ENCODE peak calls at places on chromosomes 4 and X, in four cellular contexts. J, G, W and B are unnamed samples.
A peak's percentile ranks its signal among the peaks of the same experiment; 100 is the strongest.

GRCh38 chrX:4622768-4623167 is 909.3 kb upstream of the PRKX start:
- DNase-seq in W (no peak), G (no peak), J (no peak), B (no peak)

GRCh38 chr4:184441461-184442392 is 32.6 kb downstream of the IRF2 start:
- DNase-seq in G (no peak), W (no peak), J (no peak), B (no peak)

GRCh38 chr4:122909683-122910082 is 12.7 kb downstream of the NUDT6 start:
- DNase-seq in J (no peak), G (no peak), W (no peak), B (no peak)

GRCh38 chrX:55119712-55120111 is 30.9 kb downstream of the PAGE2 start:
- DNase-seq in W (no peak), J (no peak), G (no peak), B (no peak)

GRCh38 chrX:102651968-102652744 is 873 bp downstream of the GPRASP1 start:
- DNase-seq in W (peak; percentile 21), J (peak; percentile 11), G (peak; percentile 73), B (no peak)

GRCh38 chr4:3335982-3336381 is 43.2 kb downstream of the RGS12 start:
- DNase-seq in G (no peak), W (no peak), J (no peak), B (no peak)

GRCh38 chrX:67543818-67544217 is at the start of gene AR:
- DNase-seq in J (no peak), G (peak; percentile 83), W (no peak), B (no peak)

GRCh38 chr4:84596826-84597225 is 13.9 kb downstream of the CDS1 start:
- DNase-seq in J (no peak), G (no peak), W (no peak), B (no peak)

GRCh38 chr4:140099993-140100392 is 54.0 kb downstream of the MAML3 start:
- DNase-seq in J (no peak), W (no peak), G (no peak), B (no peak)

GRCh38 chrX:71994601-71995000 is 84.0 kb downstream of the NHSL2 start:
- DNase-seq in J (no peak), W (no peak), G (no peak), B (no peak)

GRCh38 chr4:749771-750666 is 44.4 kb downstream of the PCGF3 start:
- DNase-seq in G (no peak), J (no peak), W (no peak), B (no peak)

GRCh38 chrX:18883961-18884765 is 99.8 kb downstream of the PHKA2 start:
- DNase-seq in J (no peak), W (no peak), G (no peak), B (no peak)

GRCh38 chrX:15607067-15607466 is 6.3 kb upstream of the ACE2 start:
- DNase-seq in J (no peak), W (no peak), G (no peak), B (no peak)

GRCh38 chr4:117477925-117478324 is 392.5 kb upstream of the TRAM1L1 start:
- DNase-seq in W (no peak), J (no peak), G (no peak), B (no peak)

GRCh38 chr4:78776729-78777555 is 792 bp downstream of the BMP2K start:
- DNase-seq in G (peak; percentile 22), W (peak; percentile 42), J (peak; percentile 48), B (peak; percentile 45)

GRCh38 chr4:151573945-151574344 is 165.0 kb downstream of the FHIP1A start:
- DNase-seq in J (no peak), G (no peak), W (no peak), B (no peak)

GRCh38 chrX:153984351-153985178 is 12.0 kb downstream of the TMEM187 start:
- DNase-seq in G (no peak), J (peak; percentile 70), W (no peak), B (peak; percentile 76)

GRCh38 chrX:96314974-96315373 is 369.7 kb upstream of the DIAPH2 start:
- DNase-seq in J (no peak), W (no peak), G (no peak), B (no peak)

GRCh38 chr4:20331642-20332041 is 79.9 kb downstream of the SLIT2 start:
- DNase-seq in W (no peak), J (no peak), G (no peak), B (no peak)

GRCh38 chrX:23864719-23865349 is 42.9 kb downstream of the APOO start:
- DNase-seq in J (no peak), W (no peak), G (no peak), B (no peak)

GRCh38 chr4:77695769-77696168 is 90.1 kb downstream of the CXCL13 start:
- DNase-seq in W (no peak), G (no peak), J (no peak), B (no peak)

GRCh38 chrX:133586443-133586842 is 171.2 kb upstream of the GPC4 start:
- DNase-seq in G (no peak), W (no peak), J (no peak), B (no peak)

GRCh38 chrX:150429577-150429976 is 66.5 kb downstream of the MAMLD1 start:
- DNase-seq in W (no peak), G (no peak), J (no peak), B (no peak)

GRCh38 chr4:91330555-91331137 is 973.1 kb upstream of the GRID2 start:
- DNase-seq in J (no peak), W (no peak), G (no peak), B (no peak)

GRCh38 chrX:80550722-80551121 is 130.5 kb downstream of the TENT5D start:
- DNase-seq in G (no peak), W (no peak), J (no peak), B (no peak)

GRCh38 chr4:67288964-67289363 is 256.3 kb downstream of the CENPC start:
- DNase-seq in J (peak; percentile 33), G (no peak), W (no peak), B (peak; percentile 45)

GRCh38 chr4:81421346-81422218 is 50.1 kb downstream of the RASGEF1B start:
- DNase-seq in J (peak; percentile 73), W (no peak), G (no peak), B (peak; percentile 68)

GRCh38 chr4:122576261-122577188 is 44.3 kb downstream of the IL21 start:
- DNase-seq in W (no peak), J (peak; percentile 51), G (no peak), B (peak; percentile 48)

GRCh38 chr4:110412354-110412753 is 63.6 kb upstream of the ENPEP start:
- DNase-seq in W (no peak), G (no peak), J (no peak), B (no peak)

GRCh38 chr4:90960433-90960832 is 833.2 kb downstream of the CCSER1 start:
- DNase-seq in W (no peak), J (no peak), G (no peak), B (no peak)

GRCh38 chrX:85499400-85499799 is 119.9 kb upstream of the POF1B start:
- DNase-seq in W (no peak), G (no peak), J (no peak), B (no peak)

GRCh38 chr4:3518511-3518880 is 13.7 kb downstream of the LRPAP1 start:
- DNase-seq in W (no peak), J (no peak), G (no peak), B (no peak)

GRCh38 chrX:12319012-12319519 is 180.8 kb downstream of the FRMPD4 start:
- DNase-seq in W (no peak), J (no peak), G (no peak), B (no peak)
- TF ChIP-seq CTCF in W (no peak), J (no peak), G (no peak), B (peak; percentile 4)

GRCh38 chr4:6548882-6549230 is 26.1 kb upstream of the MAN2B2 start:
- DNase-seq in G (no peak), W (no peak), J (no peak), B (no peak)

GRCh38 chr4:6546681-6547447 is 28.1 kb upstream of the MAN2B2 start:
- DNase-seq in J (peak; percentile 82), G (peak; percentile 34), W (peak; percentile 39), B (peak; percentile 77)

GRCh38 chr4:6549890-6550620 is 24.9 kb upstream of the MAN2B2 start:
- DNase-seq in G (no peak), W (no peak), J (no peak), B (no peak)

GRCh38 chr4:6549445-6549844 is 25.5 kb upstream of the MAN2B2 start:
- DNase-seq in J (no peak), G (no peak), W (no peak), B (no peak)

GRCh38 chr4:6548201-6548881 is 26.6 kb upstream of the MAN2B2 start:
- DNase-seq in J (no peak), G (no peak), W (no peak), B (no peak)
- TF ChIP-seq CTCF in J (no peak), G (no peak), W (no peak), B (peak; percentile 23)

GRCh38 chrX:7580127-7580526 is 262.8 kb upstream of the VCX start:
- DNase-seq in J (no peak), G (no peak), W (no peak), B (no peak)

GRCh38 chrX:7582191-7582590 is 260.8 kb upstream of the VCX start:
- DNase-seq in G (no peak), W (no peak), J (no peak), B (no peak)

GRCh38 chrX:7586126-7586525 is 256.8 kb upstream of the VCX start:
- DNase-seq in J (peak; percentile 18), G (no peak), W (no peak), B (peak; percentile 44)
- TF ChIP-seq CTCF in J (peak; percentile 5), G (no peak), W (no peak), B (peak; percentile 73)

GRCh38 chrX:104211187-104211586 is 43.5 kb downstream of the ESX1 start:
- DNase-seq in G (no peak), W (no peak), J (no peak), B (no peak)

GRCh38 chrX:104205548-104205947 is 39.3 kb downstream of the FAM199X start:
- DNase-seq in G (no peak), J (no peak), W (no peak), B (no peak)
- TF ChIP-seq CTCF in G (no peak), J (no peak), W (no peak), B (no peak)

DNA sequence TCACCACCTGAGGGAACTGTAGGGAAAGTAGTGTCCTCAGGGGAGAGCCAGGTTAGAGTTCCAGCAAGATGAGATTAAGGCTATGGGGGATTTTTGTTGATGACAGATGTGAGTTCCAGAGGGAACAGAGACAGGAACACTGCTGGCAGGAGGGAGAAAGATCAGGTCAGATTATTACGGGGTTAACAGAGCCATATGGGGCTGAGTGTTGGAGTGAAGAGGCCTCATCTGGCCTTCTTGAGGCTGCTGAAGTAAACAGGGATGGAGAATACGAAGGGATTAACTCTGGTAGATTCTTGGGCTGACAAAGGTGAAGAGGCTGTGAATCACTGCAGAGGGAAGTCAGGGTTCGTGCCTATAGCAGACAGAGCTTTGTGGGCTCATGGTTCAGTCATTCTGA is 47.9 kb upstream of the POU4F2 start:
- DNase-seq in J (no peak), W (no peak), G (no peak), B (no peak)
- TF ChIP-seq CTCF in J (no peak), W (no peak), G (no peak), B (no peak)

GRCh38 chr4:37890501-37891220 is at the start of gene TBC1D1:
- DNase-seq in G (peak; percentile 63), W (peak; percentile 29), J (peak; percentile 77), B (peak; percentile 72)
- TF ChIP-seq CTCF in G (peak; percentile 30), W (no peak), J (no peak), B (peak; percentile 41)